ENCODE peak calls at places on chromosomes 16 and 17, in eight cellular contexts. F is kidney, A is LNCaP clone FGC, U is neural progenitor cell, R is HCT116, T is right cardiac atrium, M is fibroblast of lung, P is cardiac fibroblast. W is an unnamed sample.

GRCh38 chr17:57999496-58000017 is 7.5 kb downstream of the SRSF1 start:
- DNase-seq in A (peak), U (peak), F (no peak), P (peak), R (peak), T (no peak), M (peak), W (no peak)

GRCh38 chr17:63989622-63990345 is 8.4 kb upstream of the PRR29 start:
- DNase-seq in A (no peak), R (no peak), P (no peak), F (peak), T (no peak), M (no peak), U (peak), W (no peak)

GRCh38 chr16:22898874-22899348 is 84.9 kb downstream of the HS3ST2 start:
- DNase-seq in F (no peak), A (peak), M (peak), R (peak), T (peak), U (peak), P (peak), W (peak)

GRCh38 chr16:18024566-18024965 is 312.0 kb downstream of the NPIPA8 start:
- DNase-seq in R (no peak), F (no peak), U (no peak), T (no peak), A (no peak), M (no peak), P (no peak), W (no peak)

GRCh38 chr17:65774787-65775186 is 213.3 kb upstream of the AXIN2 start:
- DNase-seq in M (no peak), F (no peak), P (peak), T (no peak), U (no peak), R (no peak), A (no peak), W (no peak)

GRCh38 chr17:43701318-43701743 is 39.6 kb upstream of the MEOX1 start:
- DNase-seq in A (no peak), M (peak), U (no peak), F (no peak), R (no peak), T (no peak), P (peak), W (peak)

GRCh38 chr16:19835989-19836421 is 48.6 kb downstream of the GPRC5B start:
- DNase-seq in U (no peak), P (no peak), R (no peak), M (peak), F (no peak), A (no peak), T (no peak), W (no peak)

GRCh38 chr16:86634290-86634689 is 55.9 kb downstream of the FOXL1 start:
- DNase-seq in F (no peak), R (peak), M (peak), U (peak), P (peak), T (no peak), A (no peak), W (no peak)

DNA sequence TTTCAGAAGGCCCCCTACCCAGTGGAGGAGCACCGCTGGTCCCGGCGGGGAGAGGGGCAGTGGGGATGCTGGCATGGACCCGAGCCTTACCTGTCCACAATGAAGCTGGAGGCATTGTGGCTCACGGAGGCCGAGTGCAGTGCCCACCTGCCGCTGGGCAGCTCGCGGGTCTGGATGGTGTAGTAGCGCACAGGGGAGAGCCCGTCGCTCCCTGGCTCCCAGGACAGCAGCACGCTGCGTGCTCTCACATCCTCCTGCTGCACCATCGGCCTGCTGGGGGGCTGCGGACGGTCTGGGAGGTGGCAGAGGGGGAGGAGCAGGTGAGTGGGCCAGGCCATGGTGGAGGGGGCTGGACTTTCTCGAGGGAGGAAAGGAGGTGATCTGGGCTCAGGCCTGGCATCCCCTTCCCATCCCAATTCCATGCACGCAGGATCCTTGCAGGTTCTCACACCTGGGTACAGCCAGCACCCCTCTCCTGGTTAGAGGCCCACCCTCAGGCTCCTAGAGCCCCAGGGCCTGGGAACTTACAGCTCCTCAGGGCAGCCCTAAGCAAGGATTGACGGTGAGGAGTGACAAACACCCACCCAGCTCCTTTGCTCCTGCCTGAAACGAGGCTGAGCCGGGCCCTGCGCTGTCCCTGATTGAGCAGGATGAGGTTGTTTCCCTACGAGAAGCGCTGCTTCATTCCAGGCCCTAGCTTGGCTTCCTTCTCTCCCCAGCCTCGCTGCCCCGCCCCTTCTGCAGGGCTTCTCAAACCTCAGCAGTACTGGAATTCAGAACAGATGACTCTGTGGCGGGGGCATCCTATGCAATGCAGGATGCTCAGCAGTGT is 76.2 kb upstream of the CDC42EP4 start:
- DNase-seq in T (no peak), R (no peak), P (no peak), A (no peak), M (peak), U (no peak), F (peak), W (no peak)
- H3K4me3 ChIP-seq in T (no peak), R (no peak), P (no peak), A (no peak), M (no peak), U (no peak), F (no peak), W (no peak)

DNA sequence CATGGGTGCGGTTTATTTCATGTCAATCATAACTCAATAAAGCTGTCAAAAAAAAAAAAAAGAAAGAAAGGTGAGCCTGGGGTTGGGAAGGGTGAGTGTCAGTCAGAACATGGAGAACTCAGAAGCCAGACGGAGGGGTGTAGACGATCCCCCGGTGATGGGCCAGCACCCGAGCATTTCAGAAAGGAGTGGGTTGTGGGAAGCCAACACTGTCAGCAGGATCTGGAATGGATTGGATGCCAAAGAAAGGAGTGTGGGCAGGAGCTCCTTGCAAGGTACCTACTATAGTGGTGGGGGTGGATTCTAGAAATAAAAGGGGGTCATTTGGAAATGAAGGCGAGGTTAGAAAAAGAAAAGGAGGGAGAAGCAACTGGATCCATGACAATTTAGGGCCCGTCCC is 19.8 kb upstream of the SCIMP start:
- DNase-seq in A (no peak), R (no peak), M (no peak), U (no peak), F (no peak), T (no peak), P (no peak), W (no peak)
- H3K4me3 ChIP-seq in A (no peak), R (no peak), M (no peak), U (no peak), F (no peak), T (no peak), P (no peak), W (no peak)

GRCh38 chr17:81488276-81488860 is 24.2 kb downstream of the ACTG1 start:
- DNase-seq in R (no peak), F (no peak), A (no peak), U (no peak), M (no peak), T (no peak), P (no peak), W (no peak)
- H3K4me3 ChIP-seq in R (peak), F (no peak), A (peak), U (peak), M (no peak), T (peak), P (peak), W (peak)

DNA sequence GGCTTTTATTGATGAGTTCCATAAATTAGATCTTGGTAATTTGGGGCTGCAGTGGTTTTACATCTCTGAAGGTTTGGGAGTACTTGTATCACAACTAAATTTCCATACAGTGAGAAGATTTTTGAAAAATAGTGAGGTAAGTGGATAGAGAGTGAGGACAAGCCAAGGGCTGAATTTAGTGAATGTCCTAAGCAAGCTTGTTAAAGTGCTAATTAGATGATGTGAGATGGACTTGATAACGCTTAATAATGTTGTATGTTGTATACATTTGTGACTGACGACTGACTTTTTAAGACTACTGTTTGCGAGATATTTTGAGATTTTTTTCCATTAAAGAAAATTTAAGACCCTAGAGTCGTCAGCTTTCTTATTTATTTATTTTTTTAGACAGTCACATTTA is 3.9 kb downstream of the NFATC3 start:
- DNase-seq in M (no peak), T (no peak), P (no peak), U (no peak), A (no peak), R (no peak), F (no peak), W (no peak)
- H3K4me3 ChIP-seq in M (no peak), T (no peak), P (no peak), U (no peak), A (no peak), R (no peak), F (no peak), W (no peak)

GRCh38 chr17:15258113-15258512 is 7.0 kb downstream of the PMP22 start:
- DNase-seq in U (no peak), P (no peak), F (no peak), A (no peak), M (no peak), R (no peak), T (no peak), W (no peak)

GRCh38 chr17:15260376-15261062 is 4.6 kb downstream of the PMP22 start:
- DNase-seq in A (peak), P (peak), T (peak), U (peak), M (peak), R (no peak), F (peak), W (peak)

GRCh38 chr17:15255713-15256454 is 9.2 kb downstream of the PMP22 start:
- DNase-seq in T (no peak), U (no peak), A (no peak), P (no peak), M (peak), R (no peak), F (no peak), W (no peak)

GRCh38 chr17:15261063-15261817 is 3.9 kb downstream of the PMP22 start:
- DNase-seq in U (peak), T (peak), M (peak), P (peak), R (no peak), A (no peak), F (peak), W (peak)

DNA sequence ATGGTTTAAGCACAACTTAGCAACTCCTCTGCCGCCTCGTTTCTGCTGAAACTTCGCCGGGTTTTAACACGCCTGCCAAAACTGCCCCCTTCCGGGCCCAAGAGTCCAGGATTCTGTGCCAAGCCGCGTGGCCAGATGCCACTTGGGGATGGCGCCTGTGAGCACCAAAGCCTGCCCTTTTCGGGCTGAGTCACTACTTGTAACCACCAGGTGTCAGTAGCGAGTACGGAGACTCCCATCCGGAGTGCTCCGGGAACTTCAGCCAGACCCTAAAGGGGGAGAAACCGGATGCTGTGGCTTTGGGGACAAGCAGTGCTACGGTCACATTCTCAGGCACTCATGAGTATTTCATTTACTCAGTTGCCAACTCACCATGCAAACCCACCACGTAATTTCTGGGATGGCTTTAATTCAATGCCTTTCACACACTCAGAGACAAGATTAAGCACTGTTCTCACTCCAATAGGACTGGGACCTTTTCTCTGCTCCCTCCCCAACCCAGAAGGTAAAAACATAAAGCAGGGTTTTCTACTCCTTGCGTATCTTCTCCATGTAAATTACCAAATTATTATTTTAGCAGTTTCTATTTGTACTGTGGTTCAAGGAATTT is 7.7 kb downstream of the PMP22 start:
- DNase-seq in T (peak), M (peak), U (peak), R (peak), F (peak), A (no peak), P (peak), W (peak)
- H3K4me3 ChIP-seq in T (peak), M (peak), U (no peak), R (no peak), F (no peak), A (no peak), P (no peak), W (peak)

GRCh38 chr16:707062-707538 is 1.5 kb upstream of the FBXL16 start:
- DNase-seq in U (no peak), T (no peak), M (no peak), R (no peak), P (no peak), F (no peak), A (no peak), W (no peak)

GRCh38 chr16:704552-705380 is 835 bp downstream of the FBXL16 start:
- DNase-seq in P (no peak), U (peak), A (no peak), M (no peak), T (no peak), F (no peak), R (no peak), W (no peak)

GRCh38 chr16:706189-707061 is 824 bp upstream of the FBXL16 start:
- DNase-seq in M (no peak), F (no peak), P (no peak), R (no peak), U (peak), T (no peak), A (no peak), W (no peak)

GRCh38 chr16:704047-704446 is 1.6 kb downstream of the FBXL16 start:
- DNase-seq in A (no peak), R (no peak), T (no peak), M (no peak), F (no peak), U (no peak), P (no peak), W (no peak)

GRCh38 chr16:705748-706188 is at the start of gene FBXL16:
- DNase-seq in R (no peak), P (no peak), M (no peak), F (no peak), A (no peak), T (no peak), U (peak), W (no peak)
- H3K4me3 ChIP-seq in R (peak), P (peak), M (no peak), F (no peak), A (peak), T (peak), U (peak), W (no peak)

GRCh38 chr17:80501739-80502577 is 25.6 kb upstream of the NPTX1 start:
- DNase-seq in T (no peak), A (no peak), U (no peak), F (peak), P (peak), M (peak), R (no peak), W (no peak)
- H3K4me3 ChIP-seq in T (no peak), A (no peak), U (no peak), F (no peak), P (no peak), M (no peak), R (no peak), W (no peak)

DNA sequence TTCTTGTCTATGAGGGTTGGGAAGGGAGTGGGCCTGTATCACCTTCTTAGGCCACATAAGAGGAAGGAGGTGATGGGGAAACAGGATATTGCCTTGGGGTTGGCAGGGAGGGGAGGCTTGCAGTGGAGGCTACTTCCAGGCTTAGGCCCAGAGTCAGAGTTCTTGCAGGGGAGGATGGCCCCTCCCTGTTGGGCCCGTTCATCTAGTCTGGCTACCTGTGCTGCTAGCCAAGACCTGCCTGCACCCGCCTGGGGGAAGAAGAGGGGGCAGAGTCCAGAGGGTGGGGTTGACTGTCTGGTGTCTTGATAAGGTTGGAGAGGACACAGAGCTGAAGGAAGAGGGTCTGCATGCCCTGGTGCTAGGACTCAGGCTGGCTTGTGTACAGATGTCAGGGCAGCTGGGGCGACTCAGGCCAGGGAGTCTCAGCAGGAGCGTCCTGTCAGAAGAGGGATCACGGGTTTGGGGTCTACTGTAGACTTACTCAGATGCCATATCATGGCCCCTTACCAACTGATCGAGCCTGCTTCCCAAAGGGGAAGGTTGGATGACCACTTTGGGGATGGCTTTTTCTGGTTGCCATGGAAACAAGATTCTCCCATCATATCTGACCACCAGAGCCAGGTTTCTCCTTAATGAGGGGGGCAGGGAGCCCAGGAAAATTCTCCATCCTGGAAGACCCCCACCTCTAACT is 5.3 kb downstream of the KDM6B start:
- DNase-seq in M (no peak), P (peak), T (peak), U (no peak), F (peak), R (no peak), A (no peak), W (no peak)
- H3K4me3 ChIP-seq in M (peak), P (peak), T (no peak), U (peak), F (no peak), R (no peak), A (peak), W (no peak)

GRCh38 chr16:83968891-83969672 is 1.0 kb downstream of the NECAB2 start:
- DNase-seq in M (no peak), T (no peak), U (peak), P (no peak), R (no peak), F (peak), A (no peak), W (no peak)
- H3K4me3 ChIP-seq in M (no peak), T (peak), U (peak), P (no peak), R (no peak), F (no peak), A (no peak), W (no peak)

DNA sequence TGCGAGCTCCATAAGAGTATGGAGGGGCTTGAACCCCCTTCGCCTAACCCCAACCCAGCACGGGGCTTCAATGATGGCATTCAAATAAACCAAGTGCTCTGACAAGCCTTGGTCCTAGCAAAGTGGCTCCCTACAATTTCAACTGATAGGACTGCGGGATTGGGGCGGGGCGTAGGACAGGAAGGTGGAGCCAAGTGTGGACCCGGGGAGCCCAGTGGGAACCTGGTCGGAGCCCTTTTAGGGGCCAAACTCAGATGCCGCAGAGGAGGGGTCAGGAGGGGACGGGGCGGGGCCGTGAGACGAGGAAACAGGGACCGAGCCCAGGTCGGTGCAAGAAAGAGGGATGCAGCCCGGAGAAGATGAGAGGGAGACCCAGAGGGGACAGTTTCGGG is 13.2 kb upstream of the CDIPT start:
- DNase-seq in R (no peak), M (no peak), T (no peak), P (no peak), A (no peak), U (peak), F (no peak), W (no peak)
- H3K4me3 ChIP-seq in R (no peak), M (no peak), T (no peak), P (peak), A (no peak), U (peak), F (no peak), W (peak)

W was measured in upper lobe of right lung.